ENCODE peak calls at places on chromosomes 3 and 15, in four cellular contexts. Z, X, V and O are unnamed samples. For H3K9me3, the result is how much of the 10 kb centered on the place peaks cover.

GRCh38 chr15:77002954-77003912 is 8.3 kb downstream of the PSTPIP1 start:
- DNase-seq in V (no peak), Z (no peak), X (no peak), O (peak)

GRCh38 chr3:158105124-158105709 is 1.0 kb downstream of the SHOX2 start:
- DNase-seq in V (no peak), Z (no peak), X (no peak), O (no peak)

GRCh38 chr3:186519021-186519658 is 25.0 kb downstream of the CRYGS start:
- DNase-seq in Z (no peak), X (no peak), V (no peak), O (peak)

GRCh38 chr3:78569820-78570219 is 1198.0 kb downstream of the ROBO1 start:
- DNase-seq in X (no peak), Z (no peak), V (no peak), O (no peak)

GRCh38 chr3:133038089-133038730 is at the start of gene TMEM108:
- DNase-seq in X (peak), V (peak), Z (no peak), O (no peak)

GRCh38 chr3:10508619-10509260 is 3.4 kb upstream of the ATP2B2 start:
- DNase-seq in X (no peak), Z (no peak), V (no peak), O (no peak)

GRCh38 chr15:59329570-59330350 is 42.9 kb downstream of the MYO1E start:
- DNase-seq in X (no peak), Z (no peak), V (peak), O (no peak)

GRCh38 chr3:157530637-157531300 is 27.6 kb upstream of the VEPH1 start:
- DNase-seq in Z (no peak), V (peak), X (no peak), O (no peak)

GRCh38 chr15:37076543-37076942 is 23.8 kb downstream of the MEIS2 start:
- DNase-seq in V (peak), X (no peak), Z (no peak), O (no peak)

GRCh38 chr3:23810342-23811116 is 4.8 kb downstream of the UBE2E1 start:
- DNase-seq in Z (no peak), X (peak), V (peak), O (peak)

GRCh38 chr15:85474700-85475316 is 94.4 kb downstream of the AKAP13 start:
- DNase-seq in V (no peak), Z (no peak), X (no peak), O (no peak)

DNA sequence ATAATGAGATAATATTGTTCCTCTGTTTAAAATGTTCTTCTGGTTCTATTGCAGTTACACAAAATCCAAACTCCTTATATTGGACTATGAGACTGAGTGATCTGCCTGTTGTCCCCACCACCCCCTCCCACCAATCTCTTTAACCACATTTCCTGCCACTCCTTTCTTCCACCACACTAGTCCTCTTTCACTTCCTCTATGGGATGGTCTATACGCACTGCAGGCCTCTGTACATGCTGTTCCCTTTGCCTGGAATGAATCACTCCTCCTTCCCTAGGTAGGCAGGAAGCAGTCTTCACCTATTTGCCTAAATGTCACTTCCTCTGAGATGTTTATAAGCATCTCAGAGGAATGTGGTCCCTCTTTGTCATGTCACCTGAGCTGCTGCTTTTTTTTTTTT is 4.0 kb downstream of the MAP2K1 start:
- DNase-seq in V (peak), X (no peak), Z (no peak), O (no peak)
- H3K9me3 ChIP-seq in V (under half), X (under half), Z (under half), O (under half)

DNA sequence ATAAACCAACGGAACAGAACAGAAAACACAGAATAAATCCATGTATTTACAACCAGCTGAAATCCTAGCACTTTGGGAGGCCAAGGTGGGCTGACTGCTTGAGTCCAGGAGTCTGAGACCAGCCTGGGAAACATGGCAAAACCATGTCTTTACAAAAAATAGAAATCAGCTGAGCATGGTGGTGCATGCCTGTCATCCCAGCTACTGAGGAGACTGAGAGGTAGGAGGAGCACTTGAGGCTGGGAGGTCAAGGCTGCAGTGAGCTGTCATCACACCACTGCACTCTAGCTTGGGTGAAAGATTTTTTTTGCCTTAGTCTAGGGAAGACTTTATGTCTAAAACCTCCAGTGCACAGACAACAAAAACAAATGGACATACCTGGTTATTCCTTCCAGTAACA is 120.7 kb downstream of the STT3B start:
- DNase-seq in Z (no peak), V (no peak), X (no peak), O (no peak)
- H3K9me3 ChIP-seq in Z (half or more), V (under half), X (under half), O (under half)

GRCh38 chr3:13017361-13018038 is 55.7 kb downstream of the IQSEC1 start:
- DNase-seq in X (no peak), V (no peak), Z (no peak), O (no peak)
- H3K9me3 ChIP-seq in X (under half), V (under half), Z (under half), O (under half)

DNA sequence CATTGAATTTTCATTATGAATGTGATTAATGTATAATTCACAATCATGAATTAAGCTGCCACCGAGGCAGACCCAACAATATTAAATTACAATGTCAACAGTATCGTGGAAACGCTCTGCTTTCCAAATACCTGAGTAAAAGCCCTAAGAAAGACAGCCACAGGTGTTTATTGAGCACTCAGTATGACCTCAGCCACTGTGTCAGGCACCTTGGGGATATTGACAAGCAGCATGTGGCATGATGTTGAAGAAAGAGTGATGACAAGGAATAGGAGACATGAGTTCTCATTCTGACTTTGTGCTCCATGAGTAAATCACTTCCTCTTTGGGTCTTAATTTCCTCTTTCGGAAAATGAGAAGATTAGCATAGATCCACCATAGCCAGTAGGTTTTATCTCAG is 12.8 kb downstream of the C2CD4A start:
- DNase-seq in V (no peak), Z (no peak), X (no peak), O (no peak)
- H3K9me3 ChIP-seq in V (under half), Z (under half), X (under half), O (under half)

GRCh38 chr3:176208915-176209314 is 988.4 kb downstream of the TBL1XR1 start:
- DNase-seq in X (no peak), V (no peak), Z (no peak), O (no peak)
- H3K9me3 ChIP-seq in X (under half), V (under half), Z (under half), O (under half)

DNA sequence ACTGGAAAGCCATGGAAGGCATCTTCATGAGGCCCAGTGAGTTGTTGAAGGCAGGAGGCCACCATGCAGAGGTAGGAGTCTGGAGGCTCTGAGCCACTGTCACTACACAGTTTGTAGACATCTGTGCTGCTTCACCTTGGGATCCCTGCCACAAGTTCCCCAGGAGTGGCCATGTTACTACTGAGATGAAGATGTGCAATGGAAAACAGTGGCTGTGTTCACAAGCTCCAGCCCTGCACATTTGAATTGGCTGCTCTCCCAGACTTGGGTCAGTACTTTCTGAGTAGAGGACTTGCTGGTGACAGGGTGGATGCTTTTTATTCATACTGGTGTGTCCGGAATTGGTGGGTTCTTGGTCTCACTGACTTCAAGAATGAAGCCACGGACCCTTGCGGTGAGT is 86.9 kb upstream of the C15orf39 start:
- DNase-seq in Z (no peak), X (no peak), V (no peak), O (no peak)
- H3K9me3 ChIP-seq in Z (under half), X (under half), V (under half), O (under half)

DNA sequence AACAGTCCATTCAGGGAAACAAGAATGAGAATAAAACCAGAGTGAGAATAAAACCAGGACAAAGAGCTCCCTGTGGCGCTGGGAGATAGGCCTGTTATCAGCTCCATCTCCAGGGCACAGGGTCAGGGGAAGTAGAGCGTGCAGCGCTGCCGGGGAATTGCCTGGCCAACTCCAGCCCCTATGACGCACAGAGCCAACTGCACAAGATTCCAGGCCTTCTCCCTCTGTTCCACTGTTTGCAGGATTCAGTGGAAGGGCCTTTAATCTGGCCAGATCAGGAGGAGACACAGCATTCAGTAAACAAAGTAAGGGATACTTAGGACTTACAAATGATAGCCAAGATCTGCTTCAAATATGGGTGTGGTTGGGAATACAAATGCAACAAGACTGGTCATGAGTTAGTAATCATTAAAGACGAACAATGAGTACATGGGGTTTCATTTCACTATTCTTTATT is 49.4 kb downstream of the ITGB5 start:
- DNase-seq in Z (no peak), V (peak), X (peak), O (no peak)
- H3K9me3 ChIP-seq in Z (under half), V (under half), X (under half), O (under half)

DNA sequence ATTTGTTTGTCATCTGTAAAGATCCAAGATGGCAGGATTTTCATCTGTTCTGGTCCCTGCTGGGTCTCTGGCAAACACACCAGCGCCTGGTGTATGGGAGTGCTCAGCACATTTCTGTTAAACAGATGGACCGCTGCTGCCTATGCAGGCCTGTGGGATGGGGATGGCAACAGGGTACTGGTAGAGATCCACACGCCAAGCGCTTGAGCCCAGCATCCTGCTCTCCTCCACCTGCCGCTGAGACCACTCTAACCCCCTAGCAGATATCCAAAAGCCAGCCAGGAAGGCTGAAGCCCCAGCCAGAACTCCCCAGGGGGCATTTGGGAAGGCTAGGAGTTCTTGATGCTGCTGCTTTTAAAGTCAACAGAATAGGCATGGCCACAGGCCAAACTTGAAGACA is 31.7 kb downstream of the ZNF445 start:
- DNase-seq in V (no peak), Z (no peak), X (no peak), O (no peak)
- H3K9me3 ChIP-seq in V (under half), Z (under half), X (under half), O (under half)

GRCh38 chr3:45760878-45761711 is 35.2 kb downstream of the SLC6A20 start:
- DNase-seq in X (no peak), Z (no peak), V (peak), O (no peak)

GRCh38 chr3:45762647-45763330 is 33.5 kb downstream of the SLC6A20 start:
- DNase-seq in X (no peak), V (no peak), Z (no peak), O (no peak)

GRCh38 chr3:45765956-45766355 is 30.4 kb downstream of the SLC6A20 start:
- DNase-seq in Z (no peak), V (no peak), X (no peak), O (no peak)

GRCh38 chr3:45761831-45762230 is 34.5 kb downstream of the SLC6A20 start:
- DNase-seq in Z (no peak), V (no peak), X (no peak), O (no peak)

DNA sequence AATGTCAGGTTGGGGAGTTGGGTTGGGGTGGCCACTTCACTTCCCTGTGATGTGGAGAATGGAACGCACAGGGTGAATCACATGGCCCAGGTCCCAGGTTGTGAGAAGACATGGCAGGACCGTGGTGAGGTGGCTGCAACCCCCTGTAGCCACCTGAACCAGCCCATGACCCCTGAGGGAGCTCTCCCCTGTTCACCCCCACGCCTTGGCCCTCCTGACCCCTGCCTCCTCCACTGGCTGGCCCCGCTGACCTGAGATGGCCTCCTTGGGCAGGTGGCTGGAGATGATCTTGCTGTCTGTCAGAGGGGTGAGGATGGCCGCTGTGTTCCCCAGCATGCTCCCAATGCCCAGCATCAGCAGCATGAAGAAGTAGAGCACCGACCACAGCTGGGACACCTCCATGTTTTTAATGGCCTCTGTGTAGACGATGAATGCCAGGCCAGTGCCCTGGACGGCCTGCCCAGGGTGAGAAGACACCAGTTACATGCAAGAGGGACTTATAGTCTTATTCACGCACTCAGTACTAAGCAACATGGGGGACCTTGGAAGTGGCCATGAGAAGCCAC is 31.0 kb downstream of the SLC6A20 start:
- DNase-seq in X (no peak), V (no peak), Z (no peak), O (no peak)
- H3K9me3 ChIP-seq in X (under half), V (under half), Z (under half), O (under half)

DNA sequence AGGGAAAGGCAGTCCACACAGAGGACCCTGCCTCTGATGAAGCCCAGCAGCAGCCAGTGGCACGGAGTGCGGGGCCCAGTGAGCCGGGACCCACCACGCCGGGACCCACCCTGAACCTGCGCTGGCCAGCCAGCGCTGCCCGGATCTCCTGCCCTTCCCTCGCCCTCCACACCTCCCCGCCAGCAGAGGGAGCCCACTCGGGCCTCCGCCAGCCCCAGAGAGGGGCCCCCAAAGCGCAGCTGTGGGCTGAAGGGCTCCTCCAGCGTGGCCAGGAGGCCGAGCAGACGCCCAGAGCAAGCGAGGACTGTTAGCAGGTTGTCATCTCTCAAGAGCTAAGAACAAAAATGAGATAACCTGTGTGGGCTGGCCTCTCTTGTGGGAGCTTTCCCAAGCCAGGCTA is 81.3 kb upstream of the ATP10A start:
- DNase-seq in X (no peak), V (no peak), Z (no peak), O (no peak)
- H3K9me3 ChIP-seq in X (under half), V (under half), Z (under half), O (under half)